ENCODE peak calls at places on chromosomes 6 and 20, in nine cellular contexts. A, B, R, O, W, T, Y, I and G are unnamed samples.

GRCh38 chr6:159833556-159833955 is 33.5 kb downstream of the PNLDC1 start:
- DNase-seq in Y (peak; percentile 27), W (no peak), I (no peak), B (peak; percentile 63), A (no peak), R (no peak), O (no peak), T (no peak), G (no peak)

GRCh38 chr6:25360611-25361010 is 81.4 kb downstream of the CARMIL1 start:
- DNase-seq in Y (peak; percentile 37), R (no peak), O (no peak), A (no peak), W (no peak), B (peak; percentile 58), T (no peak), I (peak; percentile 5), G (no peak)

GRCh38 chr6:139847322-139847797 is 472.9 kb upstream of the CITED2 start:
- DNase-seq in A (no peak), T (no peak), Y (no peak), B (no peak), I (no peak), R (no peak), O (no peak), W (no peak), G (no peak)

GRCh38 chr6:160202411-160202810 is 56.2 kb downstream of the SLC22A2 start:
- DNase-seq in T (no peak), I (no peak), B (no peak), W (no peak), Y (no peak), O (no peak), R (no peak), A (no peak), G (no peak)

GRCh38 chr6:111585241-111585968 is 20.3 kb downstream of the TRAF3IP2 start:
- DNase-seq in A (no peak), B (peak; percentile 88), I (no peak), W (no peak), R (no peak), T (no peak), Y (peak; percentile 68), O (no peak), G (no peak)

GRCh38 chr20:11221046-11221445 is 547.2 kb upstream of the JAG1 start:
- DNase-seq in B (no peak), Y (no peak), O (no peak), I (no peak), T (no peak), W (no peak), R (no peak), A (no peak), G (no peak)

GRCh38 chr6:121436966-121437756 is 1.7 kb downstream of the GJA1 start:
- DNase-seq in Y (peak; percentile 62), R (peak; percentile 53), B (peak; percentile 73), O (no peak), W (peak; percentile 70), I (peak; percentile 68), A (peak; percentile 60), T (peak; percentile 55), G (peak; percentile 39)

GRCh38 chr20:56343861-56344381 is 14.9 kb upstream of the FAM210B start:
- DNase-seq in Y (peak; percentile 67), O (no peak), B (peak; percentile 46), T (peak; percentile 79), I (peak; percentile 22), A (peak; percentile 80), W (peak; percentile 89), R (no peak), G (peak; percentile 61)

GRCh38 chr6:114377881-114378280 is 35.1 kb upstream of the HS3ST5 start:
- DNase-seq in T (no peak), W (no peak), O (no peak), I (peak; percentile 3), A (no peak), Y (no peak), R (no peak), B (no peak), G (no peak)

GRCh38 chr20:577167-577791 is 32.8 kb downstream of the TCF15 start:
- DNase-seq in A (no peak), R (no peak), Y (no peak), O (no peak), W (peak; percentile 58), T (no peak), I (no peak), B (peak; percentile 30), G (no peak)

GRCh38 chr6:117168296-117169059 is 96.9 kb upstream of the VGLL2 start:
- DNase-seq in R (no peak), Y (no peak), B (no peak), T (no peak), W (no peak), I (no peak), A (no peak), O (no peak), G (no peak)

GRCh38 chr6:117169781-117170281 is 95.5 kb upstream of the VGLL2 start:
- DNase-seq in T (no peak), A (no peak), B (no peak), O (no peak), R (no peak), Y (no peak), W (no peak), I (no peak), G (no peak)

GRCh38 chr6:117165921-117166499 is 99.3 kb upstream of the VGLL2 start:
- DNase-seq in Y (no peak), W (no peak), R (no peak), I (no peak), B (no peak), O (no peak), A (no peak), T (no peak), G (no peak)

GRCh38 chr6:117169060-117169635 is 96.2 kb upstream of the VGLL2 start:
- DNase-seq in R (no peak), W (no peak), A (no peak), Y (no peak), I (no peak), T (no peak), O (no peak), B (no peak), G (no peak)

DNA sequence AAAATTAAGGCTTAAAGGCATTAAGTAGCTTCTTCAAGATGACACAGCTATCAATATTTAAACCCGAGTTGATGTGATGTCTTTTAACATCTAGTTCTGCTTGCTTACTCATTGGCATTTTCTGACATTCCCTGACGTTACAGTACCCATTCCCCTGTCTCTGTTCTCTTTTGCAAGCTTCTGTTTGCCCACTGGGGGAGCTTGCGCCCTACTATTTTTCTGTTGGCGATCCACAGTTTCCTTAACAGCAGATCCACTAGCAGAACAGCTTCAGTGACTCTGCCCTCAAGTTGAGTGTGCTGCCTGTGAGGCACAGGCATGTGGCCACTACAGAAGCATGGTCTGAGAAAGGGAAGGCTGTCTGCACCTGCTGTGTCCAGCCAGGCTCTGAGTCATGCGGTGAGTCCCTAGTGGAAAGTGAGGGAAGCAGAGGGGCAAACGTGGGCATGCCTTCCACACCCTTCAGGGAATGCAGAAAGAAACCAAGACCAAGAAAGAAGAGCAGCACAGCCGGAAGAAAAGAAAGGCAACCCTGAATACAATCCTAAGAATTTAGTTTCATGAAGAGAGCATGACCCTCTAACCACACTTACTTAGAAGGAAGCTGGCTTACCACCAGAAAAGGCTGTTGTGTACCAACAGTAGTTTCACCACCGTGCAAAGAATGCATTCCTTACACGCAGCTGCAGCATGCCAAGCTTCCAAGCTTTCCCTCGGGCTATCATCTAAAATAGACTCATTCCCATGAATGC is 97.7 kb upstream of the VGLL2 start:
- DNase-seq in W (peak; percentile 4), B (no peak), T (no peak), I (peak; percentile 68), O (no peak), A (no peak), Y (peak; percentile 22), R (no peak), G (no peak)
- TF ChIP-seq CTCF in W (peak; percentile 36), B (no peak), T (peak; percentile 23), I (no peak), O (no peak), A (no peak), Y (no peak), R (no peak), G (peak; percentile 32)

GRCh38 chr6:162736933-162737332 is 9.2 kb downstream of the PACRG start:
- DNase-seq in T (no peak), B (no peak), A (no peak), R (no peak), W (no peak), I (no peak), Y (no peak), O (no peak), G (no peak)
- TF ChIP-seq CTCF in T (no peak), B (no peak), A (no peak), R (peak; percentile 62), W (no peak), I (no peak), Y (no peak), O (no peak), G (no peak)

GRCh38 chr6:85614780-85615179 is 21.1 kb upstream of the SNX14 start:
- DNase-seq in T (no peak), I (no peak), W (no peak), Y (no peak), B (no peak), A (no peak), R (no peak), O (no peak), G (no peak)

GRCh38 chr6:85610182-85610895 is 16.7 kb upstream of the SNX14 start:
- DNase-seq in A (no peak), W (no peak), R (no peak), I (no peak), Y (no peak), B (no peak), T (no peak), O (no peak), G (no peak)

GRCh38 chr6:85612690-85613474 is 19.2 kb upstream of the SNX14 start:
- DNase-seq in T (no peak), I (no peak), W (no peak), B (no peak), Y (no peak), R (no peak), A (no peak), O (no peak), G (no peak)
- TF ChIP-seq CTCF in T (no peak), I (no peak), W (no peak), B (no peak), Y (no peak), R (no peak), A (no peak), O (no peak), G (no peak)

DNA sequence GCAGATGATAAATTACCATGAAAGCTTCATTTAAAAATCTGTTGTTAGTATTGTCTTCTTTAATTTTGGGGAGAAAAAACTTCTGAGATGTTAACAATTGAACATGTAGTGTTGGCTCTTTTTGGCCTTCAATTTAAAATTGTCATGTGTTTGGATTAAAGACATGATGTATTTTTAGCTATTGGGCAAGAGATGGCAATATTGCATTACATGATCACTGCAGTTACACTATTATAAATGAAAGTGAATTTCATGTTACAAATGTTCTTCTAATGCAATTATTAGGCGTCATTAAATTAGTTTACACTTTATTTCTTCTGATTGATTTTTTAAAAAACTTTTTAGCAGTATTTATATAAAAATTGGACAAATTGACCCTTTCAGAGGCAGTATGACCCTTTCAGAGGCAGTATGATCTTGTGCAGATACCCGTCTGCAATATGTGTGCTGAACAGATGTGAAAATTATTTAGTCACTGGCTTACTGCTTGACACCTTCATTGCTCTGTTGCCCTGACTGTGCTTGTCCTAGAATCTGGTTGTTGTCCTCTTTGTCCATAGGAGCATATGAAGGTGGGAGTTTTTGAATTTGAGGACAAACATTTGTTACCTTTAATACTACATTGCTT is 25.8 kb downstream of the CDKAL1 start:
- DNase-seq in R (no peak), T (no peak), W (no peak), Y (peak; percentile 46), O (no peak), I (no peak), A (no peak), B (peak; percentile 26), G (no peak)
- TF ChIP-seq CTCF in R (peak; percentile 33), T (no peak), W (no peak), Y (no peak), O (no peak), I (no peak), A (no peak), B (no peak), G (peak; percentile 16)